ENCODE peak calls at places on chromosomes 1 and 21, in six cellular contexts. One of them, this sample, is unnamed.
A peak's percentile ranks its signal among the peaks of the same experiment; 100 is the strongest.

GRCh38 chr1:216045400-216045799 is 377.8 kb downstream of the USH2A start:
- DNase-seq in H1: no peak
- DNase-seq in HCT116: no peak
- DNase-seq in K562: no peak
- DNase-seq in HepG2: no peak
- DNase-seq in GM12878: no peak
- DNase-seq in this sample: no peak

GRCh38 chr1:209996348-209996747 is 58.3 kb downstream of the SYT14 start:
- DNase-seq in GM12878: no peak
- DNase-seq in H1: no peak
- DNase-seq in HepG2: no peak
- DNase-seq in HCT116: no peak
- DNase-seq in K562: no peak
- DNase-seq in this sample: no peak

GRCh38 chr1:220564216-220564615 is 36.3 kb downstream of the MARK1 start:
- DNase-seq in HepG2: no peak
- DNase-seq in GM12878: no peak
- DNase-seq in H1: no peak
- DNase-seq in HCT116: no peak
- DNase-seq in K562: no peak
- DNase-seq in this sample: no peak

GRCh38 chr1:229067546-229067945 is 203.4 kb upstream of the RAB4A start:
- DNase-seq in GM12878: no peak
- DNase-seq in K562: no peak
- DNase-seq in HepG2: no peak
- DNase-seq in HCT116: no peak
- DNase-seq in H1: no peak
- DNase-seq in this sample: no peak

GRCh38 chr1:62198781-62199125 is 4.1 kb downstream of the L1TD1 start:
- DNase-seq in H1: no peak
- DNase-seq in GM12878: no peak
- DNase-seq in HCT116: no peak
- DNase-seq in HepG2: peak; percentile 80
- DNase-seq in K562: no peak
- DNase-seq in this sample: no peak

GRCh38 chr21:27104749-27105439 is 138.0 kb upstream of the ADAMTS5 start:
- DNase-seq in HepG2: no peak
- DNase-seq in GM12878: no peak
- DNase-seq in H1: no peak
- DNase-seq in K562: no peak
- DNase-seq in HCT116: no peak
- DNase-seq in this sample: no peak

GRCh38 chr1:226877669-226878068 is 7.3 kb downstream of the PSEN2 start:
- DNase-seq in HepG2: no peak
- DNase-seq in H1: no peak
- DNase-seq in GM12878: no peak
- DNase-seq in K562: no peak
- DNase-seq in HCT116: no peak
- DNase-seq in this sample: no peak

GRCh38 chr1:228021526-228022030 is 14.8 kb downstream of the WNT3A start:
- DNase-seq in HepG2: no peak
- DNase-seq in HCT116: no peak
- DNase-seq in H1: no peak
- DNase-seq in K562: no peak
- DNase-seq in GM12878: no peak
- DNase-seq in this sample: peak; percentile 81

GRCh38 chr1:202966006-202966904 is 802 bp downstream of the CYB5R1 start:
- DNase-seq in H1: no peak
- DNase-seq in GM12878: no peak
- DNase-seq in HepG2: no peak
- DNase-seq in HCT116: no peak
- DNase-seq in K562: peak; percentile 52
- DNase-seq in this sample: peak; percentile 53

GRCh38 chr1:35708179-35708891 is 10.3 kb downstream of the C1orf216 start:
- DNase-seq in H1: no peak
- DNase-seq in HepG2: no peak
- DNase-seq in HCT116: no peak
- DNase-seq in GM12878: no peak
- DNase-seq in K562: peak; percentile 9
- DNase-seq in this sample: no peak

GRCh38 chr1:65170511-65171142 is 22.6 kb downstream of the AK4 start:
- DNase-seq in HCT116: no peak
- DNase-seq in HepG2: no peak
- DNase-seq in H1: no peak
- DNase-seq in K562: no peak
- DNase-seq in GM12878: no peak
- DNase-seq in this sample: no peak

GRCh38 chr1:105072850-105073249 is 1323.2 kb downstream of the AMY1C start:
- DNase-seq in K562: no peak
- DNase-seq in GM12878: no peak
- DNase-seq in H1: no peak
- DNase-seq in HepG2: no peak
- DNase-seq in HCT116: no peak
- DNase-seq in this sample: peak; percentile 35

GRCh38 chr21:33035147-33035546 is 9.4 kb downstream of the OLIG2 start:
- DNase-seq in K562: no peak
- DNase-seq in HCT116: no peak
- DNase-seq in H1: no peak
- DNase-seq in GM12878: no peak
- DNase-seq in HepG2: no peak
- DNase-seq in this sample: no peak

GRCh38 chr1:235640580-235640979 is 9.0 kb downstream of the GNG4 start:
- DNase-seq in GM12878: no peak
- DNase-seq in K562: no peak
- DNase-seq in H1: no peak
- DNase-seq in HCT116: no peak
- DNase-seq in HepG2: no peak
- DNase-seq in this sample: no peak

DNA sequence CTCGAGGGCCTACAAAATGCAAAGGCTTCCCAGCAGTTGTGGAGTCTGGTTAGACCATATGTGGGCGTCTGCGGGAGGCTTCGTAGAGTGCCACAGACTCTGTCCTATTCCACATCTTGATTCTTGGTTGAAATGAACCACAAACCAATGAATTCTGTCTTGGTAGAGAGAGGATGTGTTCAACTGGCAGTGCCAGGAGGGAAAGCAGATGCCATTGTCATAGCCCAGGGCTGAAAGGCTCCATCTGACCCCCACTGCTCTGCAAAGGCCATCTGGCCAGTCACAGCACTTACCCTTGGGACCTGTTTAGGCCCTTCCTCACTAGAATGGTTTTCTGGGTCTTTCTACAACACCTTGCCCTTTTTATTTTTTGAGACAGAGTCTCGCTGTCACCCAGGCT is 22.1 kb downstream of the ACOT11 start:
- DNase-seq in K562: no peak
- DNase-seq in HCT116: no peak
- DNase-seq in HepG2: no peak
- DNase-seq in GM12878: no peak
- DNase-seq in H1: no peak
- DNase-seq in this sample: no peak
- TF ChIP-seq JUND in K562: no peak
- TF ChIP-seq JUND in HCT116: no peak
- TF ChIP-seq JUND in HepG2: no peak
- TF ChIP-seq JUND in GM12878: no peak
- TF ChIP-seq JUND in H1: no peak
- TF ChIP-seq JUND in this sample: no peak

GRCh38 chr1:219381396-219381795 is 207.7 kb downstream of the LYPLAL1 start:
- DNase-seq in GM12878: no peak
- DNase-seq in HepG2: no peak
- DNase-seq in H1: no peak
- DNase-seq in HCT116: no peak
- DNase-seq in K562: no peak
- DNase-seq in this sample: no peak

GRCh38 chr1:219387211-219387610 is 213.5 kb downstream of the LYPLAL1 start:
- DNase-seq in HCT116: no peak
- DNase-seq in K562: no peak
- DNase-seq in GM12878: no peak
- DNase-seq in HepG2: no peak
- DNase-seq in H1: no peak
- DNase-seq in this sample: no peak

GRCh38 chr1:219391297-219391696 is 217.6 kb downstream of the LYPLAL1 start:
- DNase-seq in K562: no peak
- DNase-seq in HepG2: no peak
- DNase-seq in HCT116: no peak
- DNase-seq in GM12878: no peak
- DNase-seq in H1: no peak
- DNase-seq in this sample: no peak

GRCh38 chr1:219383273-219383672 is 209.6 kb downstream of the LYPLAL1 start:
- DNase-seq in HepG2: no peak
- DNase-seq in K562: no peak
- DNase-seq in HCT116: no peak
- DNase-seq in H1: no peak
- DNase-seq in GM12878: no peak
- DNase-seq in this sample: no peak

GRCh38 chr1:219385786-219386427 is 212.2 kb downstream of the LYPLAL1 start:
- DNase-seq in K562: peak; percentile 58
- DNase-seq in H1: peak; percentile 25
- DNase-seq in GM12878: peak; percentile 5
- DNase-seq in HepG2: peak; percentile 69
- DNase-seq in HCT116: peak; percentile 41
- DNase-seq in this sample: peak; percentile 37
- TF ChIP-seq JUND in K562: no peak
- TF ChIP-seq JUND in H1: no peak
- TF ChIP-seq JUND in GM12878: no peak
- TF ChIP-seq JUND in HepG2: no peak
- TF ChIP-seq JUND in HCT116: no peak
- TF ChIP-seq JUND in this sample: no peak

DNA sequence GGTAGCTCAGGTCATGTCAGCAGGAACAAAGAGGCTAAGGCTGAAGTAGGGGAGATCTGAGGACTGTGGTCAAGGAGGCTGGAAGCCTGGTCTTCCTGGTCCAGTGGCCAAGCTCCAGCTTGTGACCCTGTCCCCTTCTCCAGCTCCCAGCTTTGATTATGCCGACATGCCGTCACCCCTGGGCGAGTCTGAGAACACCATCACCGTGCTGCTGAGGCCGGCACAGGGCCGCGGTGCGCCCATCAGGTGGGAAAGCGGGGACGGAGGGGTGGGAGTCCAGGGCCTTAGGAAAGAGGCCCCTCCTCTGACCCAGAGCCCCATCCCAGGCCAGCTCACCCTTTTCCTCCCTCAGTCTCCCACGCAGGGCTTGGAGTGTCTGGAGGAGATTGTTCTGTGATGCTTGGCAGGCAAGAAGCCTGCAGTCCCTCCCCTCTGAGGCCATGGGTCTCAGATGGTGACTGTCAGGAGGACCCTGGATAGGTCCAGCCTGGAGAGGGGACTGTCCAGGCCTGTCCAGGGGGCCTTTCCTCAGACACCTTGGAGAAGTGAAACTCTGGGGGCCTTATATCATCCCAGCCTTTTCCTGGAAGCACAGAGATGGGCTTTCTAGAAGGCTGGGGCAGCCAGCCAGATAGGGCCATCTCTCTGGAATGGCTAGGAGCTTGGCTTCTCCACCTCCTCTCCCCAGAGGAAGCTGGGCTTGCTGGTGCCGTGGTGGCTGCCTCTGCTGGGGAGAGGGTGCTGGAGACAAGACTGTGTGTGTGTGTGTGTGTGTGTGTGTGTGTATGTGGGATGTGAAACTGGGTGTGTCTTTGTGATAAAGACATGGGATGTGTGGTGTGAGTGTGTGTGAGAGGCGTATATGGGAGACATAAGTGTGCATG is 43.8 kb downstream of the PTPRU start:
- DNase-seq in HCT116: no peak
- DNase-seq in HepG2: no peak
- DNase-seq in K562: no peak
- DNase-seq in GM12878: no peak
- DNase-seq in H1: no peak
- DNase-seq in this sample: no peak
- TF ChIP-seq JUND in HCT116: no peak
- TF ChIP-seq JUND in HepG2: no peak
- TF ChIP-seq JUND in K562: no peak
- TF ChIP-seq JUND in GM12878: no peak
- TF ChIP-seq JUND in H1: no peak
- TF ChIP-seq JUND in this sample: no peak

DNA sequence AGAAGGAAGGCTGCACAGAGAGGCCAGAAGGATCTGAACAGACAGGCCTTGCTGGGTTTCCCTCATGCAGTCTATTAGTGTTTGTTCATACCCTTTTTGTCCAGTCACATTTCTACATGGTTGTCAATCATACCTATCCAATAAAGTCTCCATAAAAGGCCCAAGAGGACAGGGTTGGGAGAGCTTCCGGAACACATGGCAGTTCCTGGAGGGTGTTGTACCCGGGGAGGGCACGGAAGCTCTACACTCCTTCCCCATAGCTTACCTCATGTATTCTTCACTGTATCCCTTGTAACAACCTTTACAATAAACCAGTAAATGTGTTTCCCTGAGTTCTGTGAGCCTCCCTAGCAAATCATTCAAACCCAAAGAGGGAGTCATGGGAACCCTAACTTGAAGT is 28.0 kb downstream of the MCOLN2 start:
- DNase-seq in H1: no peak
- DNase-seq in K562: no peak
- DNase-seq in HCT116: no peak
- DNase-seq in HepG2: no peak
- DNase-seq in GM12878: no peak
- DNase-seq in this sample: no peak
- TF ChIP-seq JUND in H1: no peak
- TF ChIP-seq JUND in K562: no peak
- TF ChIP-seq JUND in HCT116: no peak
- TF ChIP-seq JUND in HepG2: no peak
- TF ChIP-seq JUND in GM12878: no peak
- TF ChIP-seq JUND in this sample: no peak

GRCh38 chr1:29548091-29548490 is 311.8 kb downstream of the PTPRU start:
- DNase-seq in HCT116: no peak
- DNase-seq in HepG2: no peak
- DNase-seq in H1: no peak
- DNase-seq in GM12878: no peak
- DNase-seq in K562: no peak
- DNase-seq in this sample: no peak

GRCh38 chr1:29551123-29551522 is 314.8 kb downstream of the PTPRU start:
- DNase-seq in H1: no peak
- DNase-seq in GM12878: no peak
- DNase-seq in HepG2: no peak
- DNase-seq in K562: no peak
- DNase-seq in HCT116: no peak
- DNase-seq in this sample: no peak

GRCh38 chr1:29550119-29550841 is 314.0 kb downstream of the PTPRU start:
- DNase-seq in GM12878: no peak
- DNase-seq in HCT116: no peak
- DNase-seq in K562: no peak
- DNase-seq in HepG2: no peak
- DNase-seq in H1: no peak
- DNase-seq in this sample: no peak

GRCh38 chr1:29547300-29547699 is 311.0 kb downstream of the PTPRU start:
- DNase-seq in HCT116: no peak
- DNase-seq in K562: no peak
- DNase-seq in H1: no peak
- DNase-seq in GM12878: no peak
- DNase-seq in HepG2: no peak
- DNase-seq in this sample: no peak

GRCh38 chr1:29549001-29549400 is 312.7 kb downstream of the PTPRU start:
- DNase-seq in GM12878: no peak
- DNase-seq in HCT116: no peak
- DNase-seq in K562: no peak
- DNase-seq in HepG2: no peak
- DNase-seq in H1: no peak
- DNase-seq in this sample: no peak
- TF ChIP-seq JUND in GM12878: no peak
- TF ChIP-seq JUND in HCT116: no peak
- TF ChIP-seq JUND in K562: no peak
- TF ChIP-seq JUND in HepG2: no peak
- TF ChIP-seq JUND in H1: no peak
- TF ChIP-seq JUND in this sample: no peak

GRCh38 chr1:151050051-151050688 is 2.6 kb downstream of the C1orf56 start:
- DNase-seq in HCT116: no peak
- DNase-seq in K562: no peak
- DNase-seq in GM12878: no peak
- DNase-seq in HepG2: no peak
- DNase-seq in H1: no peak
- DNase-seq in this sample: no peak
- TF ChIP-seq JUND in HCT116: no peak
- TF ChIP-seq JUND in K562: no peak
- TF ChIP-seq JUND in GM12878: no peak
- TF ChIP-seq JUND in HepG2: no peak
- TF ChIP-seq JUND in H1: no peak
- TF ChIP-seq JUND in this sample: no peak